ENCODE peak calls at places on chromosomes 4 and X, in four cellular contexts. M, G, Z and B are unnamed samples.

GRCh38 chrX:136146614-136147319 is 566 bp upstream of the FHL1 start:
- DNase-seq in M (no peak), G (peak), Z (peak), B (no peak)

GRCh38 chr4:3527101-3527913 is 4.9 kb downstream of the LRPAP1 start:
- DNase-seq in M (no peak), G (no peak), Z (no peak), B (peak)

GRCh38 chrX:22589845-22590244 is 317.1 kb downstream of the CBLL2 start:
- DNase-seq in M (no peak), G (no peak), Z (no peak), B (no peak)

GRCh38 chr4:52825311-52826090 is 36.6 kb upstream of the RASL11B start:
- DNase-seq in M (no peak), G (no peak), Z (peak), B (no peak)

GRCh38 chr4:54838301-54838700 is 180.5 kb downstream of the KIT start:
- DNase-seq in M (no peak), G (no peak), Z (no peak), B (no peak)

GRCh38 chrX:72105436-72105835 is 26.3 kb downstream of the RTL5 start:
- DNase-seq in M (no peak), G (peak), Z (no peak), B (no peak)

GRCh38 chr4:141761926-141762325 is 125.5 kb downstream of the IL15 start:
- DNase-seq in M (no peak), G (no peak), Z (no peak), B (no peak)

GRCh38 chr4:68655764-68656444 is 14.5 kb downstream of the UGT2B15 start:
- DNase-seq in M (no peak), G (peak), Z (no peak), B (no peak)

GRCh38 chr4:139625487-139625886 is 40.1 kb upstream of the MGST2 start:
- DNase-seq in M (no peak), G (no peak), Z (no peak), B (no peak)

GRCh38 chr4:726235-726787 is 20.7 kb downstream of the PCGF3 start:
- DNase-seq in M (no peak), G (peak), Z (no peak), B (no peak)

GRCh38 chr4:7398104-7398423 is 36.7 kb downstream of the PSAPL1 start:
- DNase-seq in M (no peak), G (peak), Z (peak), B (peak)

GRCh38 chrX:96361844-96362243 is 322.8 kb upstream of the DIAPH2 start:
- DNase-seq in M (no peak), G (no peak), Z (no peak), B (no peak)